ENCODE peak calls at places on chromosomes 7 and 10, in ten cellular contexts. Q, T, C, O, J, H, K, N, F and W are unnamed samples.
A peak's percentile ranks its signal among the peaks of the same experiment; 100 is the strongest.

GRCh38 chr7:88095-88926 is 104.1 kb upstream of the FAM20C start:
- DNase-seq in Q (peak; percentile 49), H (no peak), C (no peak), T (no peak), K (no peak), J (no peak), N (no peak), O (no peak), F (no peak), W (no peak)

GRCh38 chr10:91776266-91776665 is 22.0 kb upstream of the TNKS2 start:
- DNase-seq in C (no peak), H (no peak), F (no peak), Q (no peak), T (no peak), O (no peak), N (no peak), J (no peak), K (no peak), W (no peak)

GRCh38 chr7:80724249-80724871 is 85.9 kb downstream of the CD36 start:
- DNase-seq in O (peak; percentile 97), H (no peak), T (peak; percentile 64), J (no peak), Q (no peak), C (no peak), F (no peak), K (peak; percentile 44), N (no peak), W (peak; percentile 70)

GRCh38 chr7:138974103-138974502 is 7.1 kb downstream of the KIAA1549 start:
- DNase-seq in N (no peak), H (no peak), F (no peak), C (no peak), O (no peak), T (no peak), K (no peak), J (no peak), Q (no peak), W (no peak)

GRCh38 chr7:159105066-159105780 is 39.4 kb downstream of the VIPR2 start:
- DNase-seq in N (no peak), F (no peak), C (peak; percentile 50), T (no peak), H (no peak), J (no peak), O (no peak), Q (no peak), K (no peak), W (no peak)

GRCh38 chr10:131079314-131079713 is 232.2 kb downstream of the TCERG1L start:
- DNase-seq in H (no peak), N (no peak), J (no peak), F (no peak), O (no peak), Q (no peak), T (no peak), K (no peak), C (no peak), W (no peak)

GRCh38 chr7:10022957-10023356 is 950.7 kb upstream of the PHF14 start:
- DNase-seq in K (no peak), F (no peak), H (no peak), C (no peak), N (no peak), Q (peak; percentile 33), T (no peak), O (peak; percentile 11), J (peak; percentile 5), W (no peak)

GRCh38 chr7:100435401-100436304 is 644 bp downstream of the PPP1R35 start:
- DNase-seq in N (peak; percentile 35), K (no peak), C (peak; percentile 79), Q (peak; percentile 47), F (peak; percentile 58), H (peak; percentile 63), T (no peak), O (peak; percentile 33), J (no peak), W (no peak)

GRCh38 chr10:73168486-73168844 is 546 bp downstream of the FAM149B1 start:
- DNase-seq in H (no peak), O (no peak), C (no peak), Q (no peak), K (no peak), N (no peak), T (no peak), J (no peak), F (no peak), W (no peak)

GRCh38 chr7:72493850-72494661 is 81.9 kb upstream of the CALN1 start:
- DNase-seq in T (peak; percentile 28), C (peak; percentile 72), O (peak; percentile 25), K (peak; percentile 27), H (peak; percentile 63), J (no peak), Q (peak; percentile 83), N (no peak), F (peak; percentile 77), W (no peak)

GRCh38 chr10:19826712-19827111 is 10.5 kb downstream of the PLXDC2 start:
- DNase-seq in T (no peak), H (no peak), O (peak; percentile 20), N (no peak), Q (no peak), F (no peak), J (no peak), K (no peak), C (no peak), W (no peak)

GRCh38 chr10:88505265-88505664 is 77.9 kb downstream of the RNLS start:
- DNase-seq in C (no peak), N (no peak), T (no peak), J (no peak), O (no peak), K (no peak), F (no peak), Q (no peak), H (no peak), W (no peak)

GRCh38 chr10:100882681-100883321 is 30.0 kb upstream of the SLF2 start:
- DNase-seq in F (no peak), T (peak; percentile 55), N (peak; percentile 65), J (no peak), H (no peak), O (peak; percentile 75), K (no peak), Q (no peak), C (peak; percentile 41), W (no peak)

GRCh38 chr10:24590697-24591457 is 132.8 kb downstream of the ARHGAP21 start:
- DNase-seq in Q (no peak), N (no peak), T (no peak), J (no peak), H (no peak), C (no peak), K (no peak), O (no peak), F (no peak), W (no peak)

GRCh38 chr10:125146791-125147604 is 13.4 kb downstream of the CTBP2 start:
- DNase-seq in C (no peak), H (no peak), N (no peak), Q (no peak), T (no peak), O (peak; percentile 91), J (peak; percentile 81), F (no peak), K (peak; percentile 68), W (no peak)

GRCh38 chr10:66587680-66588050 is 338.2 kb upstream of the LRRTM3 start:
- DNase-seq in T (no peak), C (no peak), N (no peak), K (no peak), J (no peak), Q (no peak), F (no peak), H (no peak), O (no peak), W (no peak)
- TF ChIP-seq CTCF in T (no peak), C (no peak), N (no peak), K (no peak), J (no peak), Q (no peak), F (no peak), H (no peak), O (no peak), W (no peak)

DNA sequence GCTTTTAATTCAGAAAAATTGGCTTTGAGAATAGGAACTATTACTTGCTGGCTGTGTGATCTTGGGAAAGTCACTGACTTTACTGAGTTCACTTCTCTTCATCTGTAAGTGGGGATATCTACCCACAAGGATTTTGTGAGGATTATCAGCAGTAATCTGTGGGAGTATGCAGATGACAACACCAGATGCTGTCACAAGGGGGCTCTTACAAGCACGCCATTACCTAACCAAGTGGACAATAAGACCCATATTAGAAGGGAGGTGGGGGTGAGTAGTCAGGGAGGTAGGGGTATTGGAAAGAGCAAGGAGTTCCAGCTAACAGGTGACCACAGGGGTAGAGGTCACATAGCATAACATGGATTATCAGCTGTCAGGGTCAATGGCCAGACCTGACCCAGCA is 569.4 kb downstream of the SUGCT start:
- DNase-seq in O (no peak), C (no peak), K (no peak), N (no peak), H (no peak), T (no peak), F (no peak), Q (no peak), J (no peak), W (no peak)
- TF ChIP-seq CTCF in O (no peak), C (no peak), K (peak; percentile 28), N (no peak), H (no peak), T (peak; percentile 7), F (no peak), Q (no peak), J (peak; percentile 3), W (no peak)

GRCh38 chr7:91291902-91292301 is 27.7 kb downstream of the FZD1 start:
- DNase-seq in N (no peak), J (no peak), T (no peak), O (no peak), Q (peak; percentile 16), F (no peak), C (no peak), K (no peak), H (no peak), W (no peak)
- TF ChIP-seq CTCF in N (no peak), J (no peak), T (no peak), O (no peak), Q (no peak), F (no peak), C (no peak), K (no peak), H (no peak), W (no peak)

DNA sequence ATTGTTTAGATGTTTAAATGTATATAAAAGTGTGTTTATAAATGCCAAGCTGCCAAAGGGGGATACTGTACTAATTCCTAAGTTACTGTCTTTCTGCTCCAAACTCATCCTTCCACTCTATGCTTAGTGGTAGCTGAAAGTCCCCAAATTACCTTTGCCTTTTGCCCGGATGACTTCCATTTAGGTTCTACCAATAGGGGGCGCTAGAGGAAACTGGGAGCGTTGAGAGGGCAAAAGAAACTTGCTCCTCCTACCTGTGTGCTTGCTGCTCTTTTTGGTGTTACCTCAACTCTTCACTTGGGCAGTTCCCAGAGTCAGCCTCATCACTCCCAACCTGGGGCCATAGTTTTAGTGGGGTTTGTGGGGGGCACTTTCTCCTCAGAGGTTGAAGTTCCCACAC is 5.9 kb upstream of the OR2A25 start:
- DNase-seq in C (no peak), Q (peak; percentile 45), F (no peak), T (no peak), J (no peak), O (no peak), N (no peak), H (peak; percentile 5), K (no peak), W (no peak)
- TF ChIP-seq CTCF in C (no peak), Q (peak; percentile 71), F (peak; percentile 49), T (no peak), J (peak; percentile 29), O (peak; percentile 27), N (no peak), H (no peak), K (peak; percentile 13), W (peak; percentile 20)

GRCh38 chr7:31782411-31782991 is 95.5 kb downstream of the PPP1R17 start:
- DNase-seq in H (peak; percentile 63), C (no peak), K (peak; percentile 18), F (peak; percentile 2), Q (no peak), O (peak; percentile 78), N (no peak), T (peak; percentile 50), J (peak; percentile 16), W (no peak)
- TF ChIP-seq CTCF in H (peak; percentile 44), C (peak; percentile 77), K (peak; percentile 84), F (peak; percentile 68), Q (peak; percentile 82), O (peak; percentile 72), N (no peak), T (peak; percentile 79), J (peak; percentile 89), W (peak; percentile 55)